ENCODE peak calls at places on chromosomes 5 and 9, in ten cellular contexts. H is GM19239; Q is effector CD4-positive, alpha-beta T cell; L is activated T-helper 1 cell treated with anti-CD3 and anti-CD28 coated beads, Interleukin-2, amount 50 U/mL, for 16 hours; T is GM23338; P is EL; U is HS-5; K is foreskin fibroblast; J is stimulated activated CD4-positive, alpha-beta T cell treated with anti-CD3 and anti-CD28 coated beads, Interleukin-1b, Interleukin-23, amount 100 ng/mL, for 48 hours; Z is AG09319. W is an unnamed sample.

GRCh38 chr5:1507961-1508678 is 15.6 kb downstream of the LPCAT1 start:
- DNase-seq in H (no peak), Q (no peak), L (no peak), T (no peak), P (no peak), U (no peak), K (no peak), J (no peak), Z (no peak), W (no peak)

GRCh38 chr5:181189363-181189961 is 15.5 kb downstream of the TRIM7 start:
- DNase-seq in H (no peak), Q (no peak), L (peak; percentile 12), T (peak; percentile 36), P (peak; percentile 25), U (no peak), K (no peak), J (peak; percentile 72), Z (no peak), W (peak; percentile 57)

GRCh38 chr5:173735691-173736090 is 119.2 kb upstream of the BOD1 start:
- DNase-seq in H (no peak), Q (no peak), L (no peak), T (no peak), P (no peak), U (no peak), K (no peak), J (no peak), Z (no peak), W (no peak)

GRCh38 chr5:35009059-35009458 is 38.7 kb downstream of the AGXT2 start:
- DNase-seq in H (no peak), Q (no peak), L (no peak), T (no peak), P (no peak), U (no peak), K (no peak), J (no peak), Z (no peak), W (no peak)

GRCh38 chr5:93385665-93386064 is 195.4 kb downstream of the NR2F1-AS1 start:
- DNase-seq in H (no peak), Q (no peak), L (no peak), T (no peak), P (no peak), U (no peak), K (peak; percentile 37), J (no peak), Z (no peak), W (no peak)

GRCh38 chr9:114080773-114081440 is 2.8 kb upstream of the AMBP start:
- DNase-seq in H (no peak), Q (no peak), L (no peak), T (no peak), P (no peak), U (no peak), K (no peak), J (no peak), Z (no peak), W (no peak)

GRCh38 chr9:15606667-15607472 is 54.0 kb downstream of the CCDC171 start:
- DNase-seq in H (peak; percentile 7), Q (peak; percentile 10), L (no peak), T (peak; percentile 65), P (peak; percentile 50), U (peak; percentile 32), K (peak; percentile 8), J (no peak), Z (no peak), W (no peak)

GRCh38 chr9:69817202-69817601 is 3.4 kb upstream of the CFAP95 start:
- DNase-seq in H (no peak), Q (no peak), L (no peak), T (no peak), P (peak; percentile 29), U (no peak), K (peak; percentile 37), J (no peak), Z (no peak), W (no peak)

GRCh38 chr5:41087461-41087860 is 16.3 kb upstream of the MROH2B start:
- DNase-seq in H (no peak), Q (no peak), L (no peak), T (no peak), P (peak; percentile 64), U (peak; percentile 66), K (no peak), J (no peak), Z (peak; percentile 16), W (no peak)

GRCh38 chr5:172775326-172776234 is 4.6 kb upstream of the DUSP1 start:
- DNase-seq in H (no peak), Q (no peak), L (no peak), T (no peak), P (peak; percentile 76), U (no peak), K (peak; percentile 95), J (peak; percentile 29), Z (peak; percentile 74), W (no peak)

GRCh38 chr5:179227196-179227577 is 118.1 kb downstream of the ADAMTS2 start:
- DNase-seq in H (no peak), Q (no peak), L (no peak), T (no peak), P (no peak), U (no peak), K (no peak), J (no peak), Z (no peak), W (no peak)

GRCh38 chr5:79829260-79829659 is 139.6 kb downstream of the CMYA5 start:
- DNase-seq in H (no peak), Q (no peak), L (no peak), T (peak; percentile 83), P (peak; percentile 10), U (no peak), K (no peak), J (peak; percentile 8), Z (no peak), W (peak; percentile 34)

GRCh38 chr5:103035701-103036100 is 84.2 kb downstream of the GIN1 start:
- DNase-seq in H (no peak), Q (no peak), L (no peak), T (no peak), P (no peak), U (no peak), K (peak; percentile 26), J (no peak), Z (no peak), W (no peak)

W was measured in DND-41.